ENCODE peak calls at places on chromosomes 1 and 21, in seven cellular contexts. Y is Panc1; U is naive B cell; B is activated CD4-positive, alpha-beta T cell treated with anti-CD3 and anti-CD28 coated beads, Interleukin-2, amount 50 U/mL, for 4 hours; M is LHCN-M2; T is CD4-positive, alpha-beta T cell; P is NK-92 treated with Interleukin-12 subunit alpha and Interleukin-12 subunit beta, amount 100 ng/mL, for 24 hours. O is an unnamed sample.

GRCh38 chr1:168803696-168804510 is 74.9 kb upstream of the DPT start:
- DNase-seq in U (no peak), M (no peak), B (no peak), T (no peak), Y (no peak), P (no peak), O (peak; percentile 54)

GRCh38 chr1:14891991-14892390 is 261.6 kb upstream of the TMEM51 start:
- DNase-seq in P (no peak), M (no peak), Y (no peak), U (no peak), B (no peak), T (no peak), O (no peak)

GRCh38 chr1:42733415-42734200 is 6.4 kb downstream of the CLDN19 start:
- DNase-seq in P (no peak), T (no peak), U (no peak), B (no peak), Y (no peak), M (no peak), O (no peak)

GRCh38 chr1:68495532-68495931 is 1.4 kb downstream of the DEPDC1 start:
- DNase-seq in M (no peak), P (no peak), T (no peak), B (no peak), U (no peak), Y (no peak), O (no peak)

GRCh38 chr1:161390559-161390858 is 22.8 kb upstream of the CFAP126 start:
- DNase-seq in M (no peak), U (no peak), P (no peak), T (no peak), B (no peak), Y (no peak), O (no peak)

GRCh38 chr21:16571594-16571993 is 841.8 kb downstream of the USP25 start:
- DNase-seq in U (no peak), M (peak; percentile 67), B (no peak), Y (no peak), T (no peak), P (no peak), O (no peak)

GRCh38 chr21:29462475-29462874 is 163.8 kb downstream of the BACH1 start:
- DNase-seq in M (no peak), B (no peak), Y (no peak), U (no peak), P (no peak), T (no peak), O (no peak)

GRCh38 chr1:14896381-14897079 is 257.0 kb upstream of the TMEM51 start:
- DNase-seq in M (peak; percentile 32), P (no peak), T (no peak), B (no peak), Y (no peak), U (no peak), O (no peak)

GRCh38 chr1:90384152-90384650 is 332.9 kb downstream of the BARHL2 start:
- DNase-seq in B (no peak), Y (no peak), M (no peak), U (no peak), P (no peak), T (no peak), O (no peak)

GRCh38 chr1:218257371-218257770 is 27.7 kb upstream of the RRP15 start:
- DNase-seq in T (no peak), P (no peak), Y (no peak), U (no peak), B (no peak), M (no peak), O (no peak)

GRCh38 chr1:182173791-182174190 is 112.3 kb upstream of the ZNF648 start:
- DNase-seq in U (no peak), P (no peak), B (no peak), T (no peak), Y (no peak), M (peak; percentile 26), O (no peak)

GRCh38 chr1:219626865-219627264 is 14.0 kb upstream of the ZC3H11B start:
- DNase-seq in U (no peak), T (no peak), M (no peak), P (no peak), B (no peak), Y (no peak), O (no peak)

GRCh38 chr21:45450741-45451740 is 46.1 kb downstream of the COL18A1 start:
- DNase-seq in Y (no peak), P (no peak), B (no peak), U (no peak), M (no peak), T (no peak), O (no peak)

GRCh38 chr21:24179110-24179509 is 1428.2 kb downstream of the MRPL39 start:
- DNase-seq in B (no peak), P (no peak), M (no peak), T (no peak), Y (no peak), U (no peak), O (no peak)

GRCh38 chr1:175124842-175125241 is 57.2 kb downstream of the TNN start:
- DNase-seq in B (no peak), U (no peak), T (no peak), P (no peak), Y (no peak), M (no peak), O (no peak)

GRCh38 chr1:34885405-34886247 is 26.1 kb upstream of the SMIM12 start:
- DNase-seq in U (no peak), M (no peak), P (no peak), B (peak; percentile 31), Y (no peak), T (peak; percentile 36), O (peak; percentile 13)

GRCh38 chr1:155961937-155962336 is 16.4 kb downstream of the ARHGEF2 start:
- DNase-seq in U (no peak), M (peak; percentile 99), B (no peak), P (no peak), T (no peak), Y (peak; percentile 94), O (peak; percentile 53)

O was measured in substantia nigra.